ENCODE peak calls at places on chromosomes 4 and X, in five cellular contexts. E is hippocampal formation; G is amniotic stem cell; Y is cardiac fibroblast; D is stimulated activated CD4-positive, alpha-beta T cell treated with anti-CD3 and anti-CD28 coated beads, Interleukin-15, amount 100 ng/mL, for 1 hour. K is an unnamed sample.

GRCh38 chr4:86269354-86269753 is 90.5 kb downstream of the MAPK10 start:
- DNase-seq in E (no peak), G (no peak), Y (no peak), D (no peak), K (no peak)

GRCh38 chr4:48341776-48342558 is 638 bp downstream of the SLAIN2 start:
- DNase-seq in E (peak; percentile 53), G (no peak), D (peak; percentile 30), Y (peak; percentile 36), K (peak; percentile 38)

GRCh38 chr4:24419147-24420034 is 165.0 kb downstream of the DHX15 start:
- DNase-seq in G (peak; percentile 19), D (peak; percentile 7), Y (peak; percentile 80), E (peak; percentile 28), K (peak; percentile 79)

GRCh38 chrX:16213970-16214369 is 46.7 kb downstream of the MAGEB17 start:
- DNase-seq in G (no peak), E (no peak), D (no peak), Y (peak; percentile 33), K (no peak)

GRCh38 chrX:57453901-57454300 is 137.9 kb upstream of the ZXDB start:
- DNase-seq in E (no peak), G (no peak), D (no peak), Y (peak; percentile 48), K (no peak)

GRCh38 chr4:39032218-39033085 is at the start of gene TMEM156:
- DNase-seq in D (no peak), E (no peak), G (no peak), Y (peak; percentile 80), K (no peak)

GRCh38 chr4:69738872-69739271 is 21.5 kb downstream of the SULT1B1 start:
- DNase-seq in D (no peak), E (no peak), Y (no peak), G (no peak), K (no peak)

GRCh38 chr4:155566241-155566823 is 100.3 kb upstream of the GUCY1A1 start:
- DNase-seq in D (no peak), G (no peak), E (no peak), Y (peak; percentile 14), K (no peak)

GRCh38 chr4:138841341-138841740 is 174.2 kb upstream of the NOCT start:
- DNase-seq in Y (no peak), D (no peak), G (no peak), E (no peak), K (no peak)

GRCh38 chr4:83753260-83753659 is 217.4 kb downstream of the GPAT3 start:
- DNase-seq in Y (no peak), E (no peak), D (no peak), G (no peak), K (no peak)

GRCh38 chr4:118997601-118998000 is 108.9 kb downstream of the SYNPO2 start:
- DNase-seq in Y (no peak), D (no peak), G (no peak), E (no peak), K (no peak)

GRCh38 chrX:78886550-78886949 is 58.6 kb upstream of the P2RY10 start:
- DNase-seq in G (no peak), D (no peak), E (no peak), Y (peak; percentile 13), K (no peak)

GRCh38 chr4:161894493-161895167 is 269.2 kb downstream of the FSTL5 start:
- DNase-seq in D (no peak), Y (no peak), E (no peak), G (no peak), K (no peak)

GRCh38 chr4:28463184-28463690 is 1602.6 kb downstream of the STIM2 start:
- DNase-seq in D (no peak), Y (no peak), G (no peak), E (no peak), K (no peak)

GRCh38 chr4:126395661-126396060 is 1080.9 kb downstream of the FAT4 start:
- DNase-seq in D (no peak), E (no peak), G (no peak), Y (peak; percentile 35), K (no peak)

GRCh38 chr4:117447925-117448324 is 362.5 kb upstream of the TRAM1L1 start:
- DNase-seq in G (no peak), Y (no peak), D (no peak), E (no peak), K (no peak)

GRCh38 chr4:17066972-17067371 is 168.5 kb upstream of the LDB2 start:
- DNase-seq in D (no peak), E (no peak), Y (peak; percentile 89), G (peak; percentile 92), K (no peak)

GRCh38 chr4:171025776-171026175 is 787.4 kb upstream of the GALNTL6 start:
- DNase-seq in D (no peak), Y (no peak), E (no peak), G (no peak), K (no peak)

K was measured in mucosa of gallbladder.